ENCODE peak calls at places on chromosomes 11 and 22, in seven cellular contexts. One of them, this sample, is unnamed.

GRCh38 chr11:28086569-28086968 is 21.4 kb downstream of the KIF18A start:
- DNase-seq in cardiac septum: no peak
- DNase-seq in CD8-positive, alpha-beta T cell: no peak
- DNase-seq in K562: no peak
- DNase-seq in iris pigment epithelial cell: peak; percentile 84
- DNase-seq in colonic mucosa: no peak
- DNase-seq in CD4-positive, alpha-beta T cell: no peak
- DNase-seq in this sample: no peak

GRCh38 chr11:120336641-120337132 is 474 bp downstream of the ARHGEF12 start:
- DNase-seq in iris pigment epithelial cell: no peak
- DNase-seq in K562: peak; percentile 69
- DNase-seq in CD4-positive, alpha-beta T cell: no peak
- DNase-seq in cardiac septum: no peak
- DNase-seq in colonic mucosa: peak; percentile 62
- DNase-seq in CD8-positive, alpha-beta T cell: peak; percentile 6
- DNase-seq in this sample: no peak

GRCh38 chr22:33864723-33865130 is 55.5 kb downstream of the LARGE1 start:
- DNase-seq in iris pigment epithelial cell: no peak
- DNase-seq in CD4-positive, alpha-beta T cell: no peak
- DNase-seq in cardiac septum: no peak
- DNase-seq in CD8-positive, alpha-beta T cell: no peak
- DNase-seq in K562: no peak
- DNase-seq in colonic mucosa: no peak
- DNase-seq in this sample: no peak

GRCh38 chr11:1229471-1230120 is 6.7 kb downstream of the MUC5B start:
- DNase-seq in CD4-positive, alpha-beta T cell: no peak
- DNase-seq in CD8-positive, alpha-beta T cell: no peak
- DNase-seq in cardiac septum: peak; percentile 67
- DNase-seq in colonic mucosa: peak; percentile 64
- DNase-seq in K562: no peak
- DNase-seq in iris pigment epithelial cell: no peak
- DNase-seq in this sample: no peak

GRCh38 chr11:47186076-47186936 is at the start of gene PACSIN3:
- DNase-seq in colonic mucosa: peak; percentile 46
- DNase-seq in CD8-positive, alpha-beta T cell: peak; percentile 20
- DNase-seq in iris pigment epithelial cell: peak; percentile 25
- DNase-seq in cardiac septum: no peak
- DNase-seq in CD4-positive, alpha-beta T cell: no peak
- DNase-seq in K562: peak; percentile 94
- DNase-seq in this sample: no peak

GRCh38 chr11:70423523-70424505 is 25.5 kb downstream of the CTTN start:
- DNase-seq in CD8-positive, alpha-beta T cell: peak; percentile 13
- DNase-seq in cardiac septum: no peak
- DNase-seq in CD4-positive, alpha-beta T cell: no peak
- DNase-seq in iris pigment epithelial cell: peak; percentile 95
- DNase-seq in K562: peak; percentile 69
- DNase-seq in colonic mucosa: no peak
- DNase-seq in this sample: no peak

GRCh38 chr11:118975771-118976709 is 4.5 kb downstream of the FOXR1 start:
- DNase-seq in CD8-positive, alpha-beta T cell: no peak
- DNase-seq in CD4-positive, alpha-beta T cell: no peak
- DNase-seq in cardiac septum: no peak
- DNase-seq in iris pigment epithelial cell: no peak
- DNase-seq in K562: no peak
- DNase-seq in colonic mucosa: no peak
- DNase-seq in this sample: no peak

GRCh38 chr11:115869780-115870431 is 365.7 kb upstream of the CADM1 start:
- DNase-seq in CD8-positive, alpha-beta T cell: peak; percentile 6
- DNase-seq in colonic mucosa: no peak
- DNase-seq in K562: no peak
- DNase-seq in CD4-positive, alpha-beta T cell: no peak
- DNase-seq in iris pigment epithelial cell: peak; percentile 3
- DNase-seq in cardiac septum: no peak
- DNase-seq in this sample: no peak

GRCh38 chr11:3203221-3204043 is 15.2 kb downstream of the MRGPRG start:
- DNase-seq in CD4-positive, alpha-beta T cell: no peak
- DNase-seq in colonic mucosa: no peak
- DNase-seq in K562: no peak
- DNase-seq in CD8-positive, alpha-beta T cell: no peak
- DNase-seq in iris pigment epithelial cell: peak; percentile 25
- DNase-seq in cardiac septum: peak; percentile 58
- DNase-seq in this sample: no peak

GRCh38 chr11:75773595-75774353 is 5.2 kb downstream of the DGAT2 start:
- DNase-seq in CD8-positive, alpha-beta T cell: no peak
- DNase-seq in K562: no peak
- DNase-seq in cardiac septum: peak; percentile 82
- DNase-seq in colonic mucosa: no peak
- DNase-seq in CD4-positive, alpha-beta T cell: no peak
- DNase-seq in iris pigment epithelial cell: no peak
- DNase-seq in this sample: no peak

GRCh38 chr22:36244522-36245391 is 5.4 kb upstream of the APOL2 start:
- DNase-seq in CD8-positive, alpha-beta T cell: no peak
- DNase-seq in cardiac septum: peak; percentile 71
- DNase-seq in K562: no peak
- DNase-seq in CD4-positive, alpha-beta T cell: no peak
- DNase-seq in iris pigment epithelial cell: peak; percentile 34
- DNase-seq in colonic mucosa: no peak
- DNase-seq in this sample: no peak

GRCh38 chr11:119532551-119532950 is 109.6 kb upstream of the THY1 start:
- DNase-seq in colonic mucosa: no peak
- DNase-seq in K562: no peak
- DNase-seq in CD8-positive, alpha-beta T cell: no peak
- DNase-seq in iris pigment epithelial cell: no peak
- DNase-seq in cardiac septum: peak; percentile 9
- DNase-seq in CD4-positive, alpha-beta T cell: no peak
- DNase-seq in this sample: no peak

GRCh38 chr11:72719144-72719543 is 33.1 kb downstream of the ARAP1 start:
- DNase-seq in iris pigment epithelial cell: peak; percentile 75
- DNase-seq in cardiac septum: no peak
- DNase-seq in CD4-positive, alpha-beta T cell: no peak
- DNase-seq in colonic mucosa: no peak
- DNase-seq in K562: no peak
- DNase-seq in CD8-positive, alpha-beta T cell: no peak
- DNase-seq in this sample: no peak

GRCh38 chr11:68025047-68025446 is 5.4 kb upstream of the NDUFS8 start:
- DNase-seq in CD4-positive, alpha-beta T cell: no peak
- DNase-seq in K562: no peak
- DNase-seq in colonic mucosa: no peak
- DNase-seq in cardiac septum: no peak
- DNase-seq in iris pigment epithelial cell: no peak
- DNase-seq in CD8-positive, alpha-beta T cell: no peak
- DNase-seq in this sample: no peak

GRCh38 chr11:12642040-12642439 is 32.2 kb upstream of the TEAD1 start:
- DNase-seq in colonic mucosa: no peak
- DNase-seq in CD4-positive, alpha-beta T cell: no peak
- DNase-seq in cardiac septum: no peak
- DNase-seq in K562: no peak
- DNase-seq in iris pigment epithelial cell: peak; percentile 67
- DNase-seq in CD8-positive, alpha-beta T cell: no peak
- DNase-seq in this sample: no peak

GRCh38 chr11:46281374-46281831 is 3.9 kb downstream of the CREB3L1 start:
- DNase-seq in colonic mucosa: peak; percentile 87
- DNase-seq in CD8-positive, alpha-beta T cell: no peak
- DNase-seq in K562: peak; percentile 49
- DNase-seq in CD4-positive, alpha-beta T cell: no peak
- DNase-seq in cardiac septum: no peak
- DNase-seq in iris pigment epithelial cell: peak; percentile 55
- DNase-seq in this sample: no peak

GRCh38 chr11:127103586-127104388 is 103.2 kb upstream of the KIRREL3 start:
- DNase-seq in CD4-positive, alpha-beta T cell: no peak
- DNase-seq in iris pigment epithelial cell: no peak
- DNase-seq in colonic mucosa: no peak
- DNase-seq in CD8-positive, alpha-beta T cell: no peak
- DNase-seq in cardiac septum: no peak
- DNase-seq in K562: no peak
- DNase-seq in this sample: no peak